ENCODE peak calls at places on chromosomes 6 and 20, in seven cellular contexts. One of them, this sample, is unnamed.

GRCh38 chr6:21732731-21733130 is 139.2 kb downstream of the SOX4 start:
- DNase-seq in RKO: no peak
- DNase-seq in skeletal muscle cell: no peak
- DNase-seq in activated CD4-positive, alpha-beta T cell treated with anti-CD3 and anti-CD28 coated beads, Interleukin-2, amount 50 U/mL, for 24 hours: no peak
- DNase-seq in neural crest cell: no peak
- DNase-seq in activated T-cell treated with anti-CD3 and anti-CD28 coated beads for 1 hour: no peak
- DNase-seq in epithelial cell of proximal tubule: no peak
- DNase-seq in this sample: no peak

GRCh38 chr6:144336900-144337299 is 51.8 kb downstream of the UTRN start:
- DNase-seq in activated T-cell treated with anti-CD3 and anti-CD28 coated beads for 1 hour: no peak
- DNase-seq in RKO: no peak
- DNase-seq in epithelial cell of proximal tubule: no peak
- DNase-seq in neural crest cell: no peak
- DNase-seq in skeletal muscle cell: no peak
- DNase-seq in activated CD4-positive, alpha-beta T cell treated with anti-CD3 and anti-CD28 coated beads, Interleukin-2, amount 50 U/mL, for 24 hours: no peak
- DNase-seq in this sample: no peak

GRCh38 chr6:33599413-33599911 is 19.4 kb upstream of the BAK1 start:
- DNase-seq in skeletal muscle cell: no peak
- DNase-seq in neural crest cell: no peak
- DNase-seq in epithelial cell of proximal tubule: peak
- DNase-seq in RKO: no peak
- DNase-seq in activated T-cell treated with anti-CD3 and anti-CD28 coated beads for 1 hour: no peak
- DNase-seq in activated CD4-positive, alpha-beta T cell treated with anti-CD3 and anti-CD28 coated beads, Interleukin-2, amount 50 U/mL, for 24 hours: no peak
- DNase-seq in this sample: no peak

GRCh38 chr20:2386516-2387179 is 5.9 kb downstream of the TGM6 start:
- DNase-seq in epithelial cell of proximal tubule: no peak
- DNase-seq in neural crest cell: no peak
- DNase-seq in RKO: peak
- DNase-seq in activated CD4-positive, alpha-beta T cell treated with anti-CD3 and anti-CD28 coated beads, Interleukin-2, amount 50 U/mL, for 24 hours: no peak
- DNase-seq in activated T-cell treated with anti-CD3 and anti-CD28 coated beads for 1 hour: no peak
- DNase-seq in skeletal muscle cell: no peak
- DNase-seq in this sample: no peak

GRCh38 chr20:50510706-50511401 is 671 bp downstream of the PTPN1 start:
- DNase-seq in epithelial cell of proximal tubule: no peak
- DNase-seq in activated CD4-positive, alpha-beta T cell treated with anti-CD3 and anti-CD28 coated beads, Interleukin-2, amount 50 U/mL, for 24 hours: no peak
- DNase-seq in activated T-cell treated with anti-CD3 and anti-CD28 coated beads for 1 hour: no peak
- DNase-seq in neural crest cell: no peak
- DNase-seq in RKO: peak
- DNase-seq in skeletal muscle cell: no peak
- DNase-seq in this sample: peak

GRCh38 chr6:165970001-165970400 is 197.7 kb downstream of the TBXT start:
- DNase-seq in RKO: no peak
- DNase-seq in activated CD4-positive, alpha-beta T cell treated with anti-CD3 and anti-CD28 coated beads, Interleukin-2, amount 50 U/mL, for 24 hours: no peak
- DNase-seq in skeletal muscle cell: no peak
- DNase-seq in neural crest cell: no peak
- DNase-seq in activated T-cell treated with anti-CD3 and anti-CD28 coated beads for 1 hour: no peak
- DNase-seq in epithelial cell of proximal tubule: no peak
- DNase-seq in this sample: no peak

GRCh38 chr20:6740096-6740495 is 27.4 kb upstream of the BMP2 start:
- DNase-seq in skeletal muscle cell: no peak
- DNase-seq in epithelial cell of proximal tubule: peak
- DNase-seq in neural crest cell: no peak
- DNase-seq in activated CD4-positive, alpha-beta T cell treated with anti-CD3 and anti-CD28 coated beads, Interleukin-2, amount 50 U/mL, for 24 hours: no peak
- DNase-seq in activated T-cell treated with anti-CD3 and anti-CD28 coated beads for 1 hour: no peak
- DNase-seq in RKO: no peak
- DNase-seq in this sample: no peak

GRCh38 chr20:34704177-34705007 is at the start of gene TP53INP2:
- DNase-seq in skeletal muscle cell: peak
- DNase-seq in activated T-cell treated with anti-CD3 and anti-CD28 coated beads for 1 hour: peak
- DNase-seq in epithelial cell of proximal tubule: no peak
- DNase-seq in activated CD4-positive, alpha-beta T cell treated with anti-CD3 and anti-CD28 coated beads, Interleukin-2, amount 50 U/mL, for 24 hours: peak
- DNase-seq in RKO: peak
- DNase-seq in neural crest cell: peak
- DNase-seq in this sample: peak

GRCh38 chr20:41118632-41119031 is 18.7 kb upstream of the PLCG1 start:
- DNase-seq in skeletal muscle cell: no peak
- DNase-seq in neural crest cell: no peak
- DNase-seq in activated T-cell treated with anti-CD3 and anti-CD28 coated beads for 1 hour: no peak
- DNase-seq in activated CD4-positive, alpha-beta T cell treated with anti-CD3 and anti-CD28 coated beads, Interleukin-2, amount 50 U/mL, for 24 hours: no peak
- DNase-seq in epithelial cell of proximal tubule: no peak
- DNase-seq in RKO: peak
- DNase-seq in this sample: no peak

GRCh38 chr6:143747347-143747842 is 69.6 kb downstream of the PHACTR2 start:
- DNase-seq in activated T-cell treated with anti-CD3 and anti-CD28 coated beads for 1 hour: no peak
- DNase-seq in skeletal muscle cell: no peak
- DNase-seq in epithelial cell of proximal tubule: no peak
- DNase-seq in activated CD4-positive, alpha-beta T cell treated with anti-CD3 and anti-CD28 coated beads, Interleukin-2, amount 50 U/mL, for 24 hours: no peak
- DNase-seq in RKO: no peak
- DNase-seq in neural crest cell: no peak
- DNase-seq in this sample: no peak

This sample was measured in NAMALWA.